ENCODE peak calls at places on chromosomes 4 and X, in nine cellular contexts. W is lower lobe of right lung; A is left lung; R is fibroblast of lung; V is astrocyte; X is lung; S is endothelial cell of umbilical vein; H is CD8-positive, alpha-beta T cell; N is left ventricle myocardium inferior. L is an unnamed sample. For H3K36me3 and H3K27me3, the result is how much of the 10 kb centered on the place peaks cover.

GRCh38 chr4:177861551-177862094 is 419.4 kb upstream of the AGA start:
- DNase-seq in W (no peak), A (no peak), R (no peak), V (no peak), X (no peak), S (no peak), H (no peak), N (no peak), L (no peak)

GRCh38 chr4:182189107-182189878 is 53.9 kb upstream of the TENM3 start:
- DNase-seq in W (no peak), A (no peak), R (peak), V (peak), X (no peak), S (no peak), H (no peak), N (no peak), L (no peak)

GRCh38 chr4:173318648-173319211 is 15.4 kb downstream of the HMGB2 start:
- DNase-seq in W (no peak), A (no peak), R (peak), V (peak), X (no peak), S (peak), H (no peak), N (no peak), L (no peak)

GRCh38 chr4:61245321-61245720 is 45.2 kb downstream of the ADGRL3 start:
- DNase-seq in W (no peak), A (no peak), R (no peak), V (no peak), X (no peak), S (no peak), H (no peak), N (no peak), L (no peak)

GRCh38 chr4:107774681-107775080 is 50.1 kb upstream of the SGMS2 start:
- DNase-seq in W (no peak), A (no peak), R (no peak), V (no peak), X (no peak), S (no peak), H (no peak), N (no peak), L (no peak)

GRCh38 chrX:79592259-79592658 is 225.1 kb upstream of the ITM2A start:
- DNase-seq in W (no peak), A (no peak), R (no peak), V (no peak), X (no peak), S (no peak), H (no peak), N (no peak), L (no peak)

GRCh38 chr4:39279416-39279815 is 86.7 kb downstream of the RFC1 start:
- DNase-seq in W (no peak), A (no peak), R (no peak), V (peak), X (no peak), S (no peak), H (no peak), N (no peak), L (no peak)

GRCh38 chr4:184787766-184788503 is 37.8 kb downstream of the ACSL1 start:
- DNase-seq in W (no peak), A (no peak), R (no peak), V (no peak), X (no peak), S (peak), H (no peak), N (no peak), L (no peak)

GRCh38 chr4:113071811-113072210 is 22.4 kb downstream of the ANK2 start:
- DNase-seq in W (no peak), A (no peak), R (no peak), V (no peak), X (no peak), S (no peak), H (no peak), N (no peak), L (no peak)

GRCh38 chr4:77564231-77564630 is 41.4 kb upstream of the CXCL13 start:
- DNase-seq in W (no peak), A (no peak), R (peak), V (no peak), X (peak), S (no peak), H (no peak), N (no peak), L (no peak)

GRCh38 chrX:154734101-154734781 is 16.6 kb downstream of the GAB3 start:
- DNase-seq in W (peak), A (peak), R (peak), V (peak), X (peak), S (peak), H (peak), N (no peak), L (peak)

GRCh38 chr4:48262926-48263325 is 6.7 kb downstream of the TEC start:
- DNase-seq in W (no peak), A (no peak), R (peak), V (peak), X (no peak), S (no peak), H (no peak), N (no peak), L (peak)

GRCh38 chr4:36870121-36870520 is 374.4 kb upstream of the NWD2 start:
- DNase-seq in W (no peak), A (no peak), R (no peak), V (no peak), X (no peak), S (no peak), H (no peak), N (no peak), L (no peak)

GRCh38 chr4:90226734-90227133 is 99.5 kb downstream of the CCSER1 start:
- DNase-seq in W (no peak), A (no peak), R (no peak), V (no peak), X (no peak), S (no peak), H (no peak), N (no peak), L (no peak)

GRCh38 chr4:77701111-77701510 is 95.5 kb downstream of the CXCL13 start:
- DNase-seq in W (no peak), A (no peak), R (no peak), V (no peak), X (no peak), S (no peak), H (no peak), N (no peak), L (no peak)

GRCh38 chr4:89273741-89274141 is 33.9 kb downstream of the GPRIN3 start:
- DNase-seq in W (no peak), A (no peak), R (no peak), V (no peak), X (no peak), S (no peak), H (no peak), N (no peak), L (no peak)

GRCh38 chr4:8854866-8855265 is 16.8 kb downstream of the HMX1 start:
- DNase-seq in W (no peak), A (peak), R (no peak), V (no peak), X (no peak), S (no peak), H (no peak), N (no peak), L (no peak)

GRCh38 chr4:108264693-108265092 is 96.0 kb upstream of the LEF1 start:
- DNase-seq in W (no peak), A (no peak), R (no peak), V (no peak), X (no peak), S (no peak), H (no peak), N (no peak), L (no peak)

GRCh38 chr4:158253350-158253980 is 43.2 kb downstream of the TMEM144 start:
- DNase-seq in W (no peak), A (no peak), R (peak), V (peak), X (no peak), S (peak), H (peak), N (no peak), L (peak)

GRCh38 chr4:164536829-164537228 is 217.1 kb upstream of the SMIM31 start:
- DNase-seq in W (no peak), A (no peak), R (peak), V (peak), X (no peak), S (no peak), H (no peak), N (no peak), L (no peak)

GRCh38 chr4:97950836-97951235 is 192.4 kb downstream of the STPG2 start:
- DNase-seq in W (no peak), A (no peak), R (no peak), V (no peak), X (no peak), S (no peak), H (no peak), N (no peak), L (no peak)

GRCh38 chr4:139869810-139870209 is 204.2 kb downstream of the MGST2 start:
- DNase-seq in W (no peak), A (no peak), R (no peak), V (no peak), X (no peak), S (no peak), H (no peak), N (no peak), L (no peak)

GRCh38 chr4:20050768-20051167 is 200.9 kb upstream of the SLIT2 start:
- DNase-seq in W (no peak), A (no peak), R (no peak), V (no peak), X (no peak), S (no peak), H (no peak), N (no peak), L (no peak)

GRCh38 chrX:1453390-1453783 is 678 bp upstream of the ASMTL start:
- DNase-seq in W (peak), A (no peak), R (no peak), V (no peak), X (peak), S (no peak), H (peak), N (no peak), L (no peak)

GRCh38 chrX:71671043-71671829 is 3.9 kb downstream of the LOC101059915 start:
- DNase-seq in W (no peak), A (no peak), R (no peak), V (no peak), X (no peak), S (no peak), H (no peak), N (no peak), L (no peak)

GRCh38 chr4:20086067-20086466 is 165.6 kb upstream of the SLIT2 start:
- DNase-seq in W (no peak), A (no peak), R (no peak), V (no peak), X (no peak), S (no peak), H (no peak), N (no peak), L (no peak)

GRCh38 chr4:74932832-74933561 is at the start of gene PARM1:
- DNase-seq in W (peak), A (peak), R (peak), V (peak), X (peak), S (peak), H (no peak), N (peak), L (peak)

GRCh38 chrX:120310861-120311631 is at the start of gene TMEM255A:
- DNase-seq in W (peak), A (peak), R (peak), V (no peak), X (no peak), S (no peak), H (no peak), N (no peak), L (no peak)

GRCh38 chrX:97787849-97788248 is 904.1 kb downstream of the RPA4 start:
- DNase-seq in W (no peak), A (no peak), R (no peak), V (no peak), X (no peak), S (no peak), H (no peak), N (no peak), L (no peak)

GRCh38 chrX:101164766-101165590 is 54.6 kb upstream of the DRP2 start:
- DNase-seq in W (no peak), A (no peak), R (peak), V (no peak), X (no peak), S (no peak), H (no peak), N (no peak), L (no peak)

GRCh38 chr4:118367872-118368271 is 15.1 kb upstream of the PRSS12 start:
- DNase-seq in W (no peak), A (no peak), R (no peak), V (no peak), X (no peak), S (no peak), H (no peak), N (no peak), L (no peak)

DNA sequence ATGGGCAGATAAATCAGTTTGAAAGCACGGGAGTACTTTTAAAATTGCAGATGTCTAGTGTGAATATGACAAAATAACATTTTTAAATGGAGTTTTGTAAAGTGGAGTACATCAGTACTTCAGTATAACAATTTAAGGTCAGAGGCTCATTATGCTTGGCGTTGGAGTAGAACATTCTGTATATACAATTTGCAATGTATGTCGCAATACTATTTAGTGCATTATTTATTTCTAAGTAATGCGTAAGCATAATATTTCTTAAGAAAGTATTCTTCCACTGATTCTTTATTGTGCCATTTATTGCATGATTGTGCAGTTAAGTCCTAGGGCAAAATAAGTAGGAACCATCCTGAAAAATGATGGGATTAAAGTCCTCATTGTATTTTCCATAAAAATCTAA is 461.6 kb downstream of the AFF2 start:
- DNase-seq in W (no peak), A (no peak), R (peak), V (no peak), X (no peak), S (no peak), H (no peak), N (no peak), L (no peak)
- H3K36me3 ChIP-seq in W (under half), A (under half), R (under half), V (under half), X (under half), S (under half), H (under half), N (under half), L (under half)

DNA sequence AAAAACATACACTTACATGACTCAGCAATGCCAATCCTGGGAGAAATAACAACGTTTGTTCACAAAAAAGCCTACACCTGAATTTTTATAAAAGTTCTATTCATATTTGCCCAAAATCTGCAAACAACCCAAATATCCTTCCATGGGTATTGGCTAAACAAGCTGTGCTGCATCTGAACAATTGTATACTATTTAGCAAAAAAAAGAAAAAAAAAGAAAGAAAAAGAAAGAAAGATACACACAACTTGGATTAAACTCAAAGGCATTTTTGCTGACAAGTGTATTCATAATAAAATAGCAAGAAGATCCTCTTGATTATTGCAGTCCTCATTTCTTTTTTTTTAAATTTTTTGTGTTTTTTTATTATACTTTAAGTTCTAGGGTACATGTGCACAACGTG is 24.5 kb upstream of the MAGEA3 start:
- DNase-seq in W (no peak), A (no peak), R (no peak), V (no peak), X (no peak), S (no peak), H (no peak), N (no peak), L (no peak)
- H3K27me3 ChIP-seq in W (under half), A (under half), R (under half), V (under half), X (under half), S (under half), H (under half), N (under half), L (under half)

DNA sequence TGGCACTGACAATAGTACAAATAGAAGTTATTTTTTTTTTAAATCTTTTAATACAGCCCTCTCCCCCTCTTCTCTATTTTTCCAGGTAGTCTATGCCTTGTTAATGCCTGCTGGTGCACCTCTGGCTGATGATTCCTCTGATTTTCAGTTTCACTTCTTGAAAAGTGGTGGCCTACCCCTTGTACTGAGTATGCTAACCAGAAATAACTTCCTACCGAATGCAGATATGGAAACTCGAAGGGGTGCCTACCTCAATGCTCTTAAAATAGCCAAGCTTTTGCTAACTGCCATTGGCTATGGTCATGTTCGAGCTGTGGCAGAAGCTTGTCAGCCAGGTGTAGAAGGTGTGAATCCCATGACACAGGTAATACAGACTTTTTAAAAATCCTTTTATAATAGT is 99.1 kb downstream of the USP9X start:
- DNase-seq in W (no peak), A (no peak), R (no peak), V (no peak), X (no peak), S (no peak), H (no peak), N (no peak), L (no peak)
- H3K36me3 ChIP-seq in W (half or more), A (under half), R (under half), V (under half), X (under half), S (under half), H (under half), N (under half), L (under half)

DNA sequence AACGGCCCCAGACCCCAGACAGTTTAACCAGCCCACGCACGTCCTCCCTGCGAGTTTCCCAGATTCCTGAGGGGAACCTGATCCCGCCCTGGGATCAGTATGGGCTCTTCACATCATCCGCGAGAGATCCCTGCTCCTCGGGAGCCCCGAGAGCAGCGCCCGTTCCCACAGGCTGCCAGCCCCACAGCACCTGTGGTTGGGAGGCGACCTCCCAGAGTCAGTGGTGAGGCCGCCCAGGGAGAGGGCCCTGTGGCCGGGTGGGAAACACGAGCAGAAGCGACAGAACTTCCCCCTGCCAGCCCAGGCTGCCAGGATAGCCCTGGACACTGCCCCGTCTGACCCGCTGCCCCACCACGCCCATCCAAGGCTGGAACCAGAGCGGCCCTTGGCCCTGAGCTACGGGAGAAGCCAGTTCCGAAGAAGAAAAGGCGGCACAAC is 32.8 kb downstream of the TSC22D3 start:
- DNase-seq in W (no peak), A (no peak), R (no peak), V (no peak), X (no peak), S (no peak), H (no peak), N (no peak), L (no peak)
- H3K27me3 ChIP-seq in W (under half), A (under half), R (under half), V (under half), X (under half), S (under half), H (under half), N (under half), L (under half)